ENCODE peak calls at places on chromosomes 12 and 14, in five cellular contexts. O is AG04450, G is psoas muscle, A is HL-60, W is GM12864. J is an unnamed sample.

GRCh38 chr12:97046901-97047300 is 139.8 kb downstream of the NEDD1 start:
- DNase-seq in O (no peak), G (no peak), A (no peak), W (no peak), J (no peak)

GRCh38 chr14:103206023-103206481 is 82.8 kb downstream of the TNFAIP2 start:
- DNase-seq in O (no peak), G (peak; percentile 44), A (no peak), W (no peak), J (no peak)

GRCh38 chr14:71300474-71301359 is 393.5 kb downstream of the PCNX1 start:
- DNase-seq in O (no peak), G (no peak), A (no peak), W (no peak), J (no peak)

GRCh38 chr14:55373784-55374725 is 37.6 kb downstream of the ATG14 start:
- DNase-seq in O (no peak), G (no peak), A (no peak), W (peak; percentile 29), J (no peak)

GRCh38 chr12:75766263-75767160 is 255.1 kb upstream of the KRR1 start:
- DNase-seq in O (no peak), G (no peak), A (no peak), W (no peak), J (no peak)

GRCh38 chr12:31323466-31324115 is 2.4 kb downstream of the SINHCAF start:
- DNase-seq in O (no peak), G (no peak), A (peak; percentile 68), W (no peak), J (no peak)

GRCh38 chr12:123389560-123390351 is 5.8 kb downstream of the KMT5A start:
- DNase-seq in O (no peak), G (peak; percentile 43), A (peak; percentile 17), W (no peak), J (no peak)

GRCh38 chr14:22752422-22752821 is 14.1 kb upstream of the OXA1L start:
- DNase-seq in O (no peak), G (no peak), A (no peak), W (no peak), J (no peak)

GRCh38 chr12:120914794-120915193 is 10.6 kb upstream of the SPPL3 start:
- DNase-seq in O (no peak), G (no peak), A (no peak), W (no peak), J (no peak)

GRCh38 chr14:101017806-101018560 is 114.5 kb upstream of the RTL1 start:
- DNase-seq in O (no peak), G (no peak), A (no peak), W (no peak), J (no peak)

GRCh38 chr14:75176142-75176820 is at the start of gene TMED10:
- DNase-seq in O (peak; percentile 59), G (peak; percentile 89), A (peak; percentile 77), W (peak; percentile 77), J (peak; percentile 91)

GRCh38 chr12:55019784-55020183 is at the start of gene NEUROD4:
- DNase-seq in O (peak; percentile 3), G (no peak), A (peak; percentile 16), W (no peak), J (peak; percentile 59)

GRCh38 chr14:24431569-24432258 is 2.0 kb downstream of the KHNYN start:
- DNase-seq in O (peak; percentile 85), G (peak; percentile 91), A (peak; percentile 95), W (peak; percentile 81), J (peak; percentile 89)

GRCh38 chr12:51429705-51430104 is 5.1 kb downstream of the SLC4A8 start:
- DNase-seq in O (no peak), G (no peak), A (no peak), W (no peak), J (no peak)

GRCh38 chr14:93619176-93619793 is 169.0 kb downstream of the PRIMA1 start:
- DNase-seq in O (no peak), G (no peak), A (peak; percentile 42), W (peak; percentile 7), J (no peak)

GRCh38 chr12:27865421-27865820 is 85.4 kb upstream of the MANSC4 start:
- DNase-seq in O (no peak), G (no peak), A (no peak), W (no peak), J (no peak)

GRCh38 chr12:27861428-27862167 is 81.6 kb upstream of the MANSC4 start:
- DNase-seq in O (no peak), G (peak; percentile 17), A (no peak), W (peak; percentile 62), J (no peak)

GRCh38 chr12:27864521-27864920 is 84.5 kb upstream of the MANSC4 start:
- DNase-seq in O (no peak), G (no peak), A (no peak), W (no peak), J (no peak)

DNA sequence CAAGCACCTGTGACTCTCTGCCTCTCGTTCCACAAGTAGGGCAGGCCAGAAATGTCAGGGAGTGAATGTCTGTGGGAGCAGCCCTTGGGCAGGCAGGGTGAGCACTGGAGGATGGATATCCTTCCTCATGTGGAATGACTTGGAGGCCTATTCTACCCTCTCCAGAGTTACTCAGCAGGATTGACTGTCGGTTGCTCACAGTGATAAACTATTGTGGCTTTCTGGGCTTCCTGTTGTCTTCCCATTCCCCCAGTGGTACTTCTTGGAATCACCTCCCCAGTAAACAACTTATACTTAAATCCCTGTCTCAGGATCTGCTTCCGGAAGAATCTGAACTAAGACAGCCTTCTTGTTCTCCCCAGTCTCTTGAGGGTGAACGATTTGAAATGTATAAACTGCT is 79.6 kb upstream of the MANSC4 start:
- DNase-seq in O (no peak), G (no peak), A (no peak), W (no peak), J (no peak)
- TF ChIP-seq CTCF in O (no peak), G (no peak), A (no peak), W (no peak), J (no peak)

DNA sequence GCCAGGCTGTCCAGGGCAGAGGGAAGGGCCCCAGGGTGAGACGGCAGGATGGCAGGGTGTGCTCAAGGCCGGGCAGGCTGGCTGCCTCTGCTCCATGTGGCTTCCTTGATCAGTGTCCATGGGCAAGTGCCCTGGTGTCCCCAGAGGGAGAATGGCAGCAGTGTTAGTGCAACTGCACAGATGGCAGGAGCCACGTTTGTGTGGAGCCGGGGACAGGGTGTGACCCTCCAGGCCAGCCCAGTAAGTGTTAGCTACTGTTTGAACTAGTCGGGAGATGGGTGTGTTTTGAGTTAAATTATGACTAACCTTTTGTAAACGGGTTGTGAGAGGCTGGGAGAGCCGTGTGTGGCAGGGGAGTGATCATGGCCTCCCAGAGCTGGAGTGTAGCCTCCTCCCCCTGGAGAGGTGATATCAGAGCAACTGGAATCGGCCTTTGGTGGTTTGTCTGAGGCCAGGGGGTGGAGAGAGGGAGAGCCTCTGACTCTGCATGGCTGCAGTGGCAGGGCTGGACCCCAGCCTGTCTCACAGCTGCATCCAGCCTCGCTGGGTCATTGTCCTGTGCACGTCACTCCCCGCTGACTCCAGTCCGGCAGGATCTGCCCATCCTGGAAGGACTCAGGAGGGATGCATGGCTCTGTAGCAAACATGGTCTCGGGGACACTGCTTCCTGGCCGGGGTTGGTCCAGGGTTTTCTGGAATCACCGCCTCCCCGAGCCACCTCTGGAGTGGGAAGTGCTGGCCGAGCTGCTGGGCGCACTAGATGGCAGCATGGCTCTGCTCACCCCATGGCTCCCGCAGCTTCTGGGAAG is 27.8 kb downstream of the AACS start:
- DNase-seq in O (no peak), G (peak; percentile 35), A (no peak), W (no peak), J (no peak)
- TF ChIP-seq CTCF in O (no peak), G (no peak), A (no peak), W (no peak), J (no peak)

DNA sequence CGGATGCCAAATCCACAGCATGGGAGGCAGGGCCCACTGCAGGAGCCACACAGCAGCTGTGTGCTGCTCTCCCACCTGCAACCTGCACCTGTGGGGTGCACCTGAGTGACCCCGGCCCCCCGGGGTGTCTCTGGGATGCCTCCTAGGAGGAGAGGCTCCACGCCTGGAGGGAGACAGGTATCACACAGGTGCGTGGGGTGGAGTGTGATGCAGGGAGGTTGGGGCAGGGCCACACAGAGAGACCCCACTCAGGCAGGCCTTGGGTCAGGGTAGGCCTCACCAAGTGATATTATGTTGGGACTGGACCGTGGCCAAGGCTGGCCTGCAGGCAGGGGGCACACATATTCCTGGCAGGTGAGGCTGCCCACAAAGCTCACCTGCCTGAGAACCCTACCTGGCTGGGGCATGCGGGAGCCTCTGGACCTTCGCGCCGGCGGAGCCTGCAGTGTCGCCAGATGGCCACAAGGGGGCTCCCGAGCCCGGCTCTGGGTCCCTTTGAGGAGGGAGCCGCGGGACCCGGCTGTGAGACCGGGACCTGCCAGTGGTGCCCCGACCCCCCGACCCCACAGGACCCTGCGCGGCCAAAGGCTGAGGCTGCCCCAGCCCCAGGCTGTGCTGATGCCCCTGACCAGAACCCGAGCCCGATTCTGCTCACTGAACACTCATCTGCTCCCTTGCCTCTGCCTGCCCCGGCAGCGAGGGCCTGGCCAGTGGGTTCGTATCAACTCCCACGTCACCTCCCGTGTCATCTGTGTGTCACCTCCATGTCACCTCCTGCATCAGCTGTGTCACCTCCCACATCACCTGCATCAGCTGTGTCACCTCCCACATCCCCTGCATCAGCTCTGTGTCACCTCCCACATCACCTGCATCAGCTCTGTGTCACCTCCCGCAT is 11.4 kb downstream of the TMEM121 start:
- DNase-seq in O (no peak), G (peak; percentile 54), A (peak; percentile 32), W (no peak), J (no peak)
- TF ChIP-seq CTCF in O (peak; percentile 86), G (peak; percentile 93), A (peak; percentile 94), W (peak; percentile 98), J (peak; percentile 99)

GRCh38 chr14:19900999-19901398 is 19.4 kb upstream of the OR4K5 start:
- DNase-seq in O (no peak), G (no peak), A (no peak), W (no peak), J (no peak)
- TF ChIP-seq CTCF in O (no peak), G (no peak), A (no peak), W (no peak), J (no peak)

GRCh38 chr12:26046203-26046602 is 78.6 kb downstream of the BHLHE41 start:
- DNase-seq in O (no peak), G (no peak), A (no peak), W (no peak), J (no peak)

GRCh38 chr12:26042645-26043044 is 82.2 kb downstream of the BHLHE41 start:
- DNase-seq in O (no peak), G (no peak), A (no peak), W (no peak), J (no peak)

GRCh38 chr12:26044007-26044394 is 80.8 kb downstream of the BHLHE41 start:
- DNase-seq in O (no peak), G (no peak), A (no peak), W (no peak), J (no peak)

GRCh38 chr12:26043139-26044006 is 81.5 kb downstream of the BHLHE41 start:
- DNase-seq in O (no peak), G (no peak), A (no peak), W (no peak), J (no peak)

DNA sequence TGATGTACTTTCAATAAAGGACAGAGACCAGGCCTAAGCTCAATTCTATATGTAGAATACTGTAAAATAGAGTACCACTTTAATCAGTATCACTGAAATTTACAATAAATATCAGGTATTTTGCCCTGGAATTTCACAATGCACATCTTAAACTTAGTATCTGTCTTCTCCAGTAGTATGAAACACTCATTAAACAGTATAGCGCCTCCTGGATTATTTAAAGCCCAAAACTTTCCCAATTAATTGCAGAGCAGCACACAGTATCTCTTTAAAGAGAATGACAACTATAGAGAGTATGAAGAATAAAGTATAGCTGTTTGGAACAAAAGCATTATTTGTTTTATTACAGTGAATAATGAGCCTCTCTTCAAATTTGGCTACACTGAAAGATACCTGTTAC is 80.2 kb downstream of the BHLHE41 start:
- DNase-seq in O (no peak), G (no peak), A (no peak), W (no peak), J (no peak)
- TF ChIP-seq CTCF in O (no peak), G (no peak), A (no peak), W (no peak), J (no peak)